ENCODE peak calls at places on chromosomes 11 and 22, in eight cellular contexts. One of them, this sample, is unnamed.

GRCh38 chr11:15645201-15645600 is 530.5 kb downstream of the INSC start:
- DNase-seq in stimulated activated CD8-positive, alpha-beta memory T cell treated with anti-CD3 and anti-CD28 coated beads, Interleukin-7, amount 100 ng/mL, for 24 hours: no peak
- DNase-seq in iPS-NIHi11: no peak
- DNase-seq in tibial artery: no peak
- DNase-seq in RCC 7860: no peak
- DNase-seq in hypothalamus: no peak
- DNase-seq in activated T-helper 1 cell treated with Interleukin-2 at 50 U/mL for 16 hours: no peak
- DNase-seq in ureter: no peak
- DNase-seq in this sample: no peak

GRCh38 chr11:119712006-119712405 is 17.0 kb downstream of the NECTIN1 start:
- DNase-seq in stimulated activated CD8-positive, alpha-beta memory T cell treated with anti-CD3 and anti-CD28 coated beads, Interleukin-7, amount 100 ng/mL, for 24 hours: no peak
- DNase-seq in iPS-NIHi11: no peak
- DNase-seq in tibial artery: no peak
- DNase-seq in RCC 7860: no peak
- DNase-seq in hypothalamus: no peak
- DNase-seq in activated T-helper 1 cell treated with Interleukin-2 at 50 U/mL for 16 hours: no peak
- DNase-seq in ureter: no peak
- DNase-seq in this sample: no peak

GRCh38 chr22:36439481-36440271 is 41.8 kb downstream of the TXN2 start:
- DNase-seq in stimulated activated CD8-positive, alpha-beta memory T cell treated with anti-CD3 and anti-CD28 coated beads, Interleukin-7, amount 100 ng/mL, for 24 hours: no peak
- DNase-seq in iPS-NIHi11: no peak
- DNase-seq in tibial artery: no peak
- DNase-seq in RCC 7860: peak
- DNase-seq in hypothalamus: no peak
- DNase-seq in activated T-helper 1 cell treated with Interleukin-2 at 50 U/mL for 16 hours: no peak
- DNase-seq in ureter: no peak
- DNase-seq in this sample: peak

GRCh38 chr11:133004369-133004768 is 527.9 kb downstream of the OPCML start:
- DNase-seq in stimulated activated CD8-positive, alpha-beta memory T cell treated with anti-CD3 and anti-CD28 coated beads, Interleukin-7, amount 100 ng/mL, for 24 hours: no peak
- DNase-seq in iPS-NIHi11: no peak
- DNase-seq in tibial artery: no peak
- DNase-seq in RCC 7860: no peak
- DNase-seq in hypothalamus: no peak
- DNase-seq in activated T-helper 1 cell treated with Interleukin-2 at 50 U/mL for 16 hours: no peak
- DNase-seq in ureter: no peak
- DNase-seq in this sample: no peak

GRCh38 chr11:128581908-128582307 is 5.5 kb downstream of the ETS1 start:
- DNase-seq in stimulated activated CD8-positive, alpha-beta memory T cell treated with anti-CD3 and anti-CD28 coated beads, Interleukin-7, amount 100 ng/mL, for 24 hours: no peak
- DNase-seq in iPS-NIHi11: no peak
- DNase-seq in tibial artery: no peak
- DNase-seq in RCC 7860: no peak
- DNase-seq in hypothalamus: no peak
- DNase-seq in activated T-helper 1 cell treated with Interleukin-2 at 50 U/mL for 16 hours: no peak
- DNase-seq in ureter: no peak
- DNase-seq in this sample: no peak

GRCh38 chr22:48234011-48234410 is 1471.6 kb downstream of the TBC1D22A start:
- DNase-seq in stimulated activated CD8-positive, alpha-beta memory T cell treated with anti-CD3 and anti-CD28 coated beads, Interleukin-7, amount 100 ng/mL, for 24 hours: no peak
- DNase-seq in iPS-NIHi11: no peak
- DNase-seq in tibial artery: no peak
- DNase-seq in RCC 7860: no peak
- DNase-seq in hypothalamus: no peak
- DNase-seq in activated T-helper 1 cell treated with Interleukin-2 at 50 U/mL for 16 hours: no peak
- DNase-seq in ureter: peak
- DNase-seq in this sample: peak

GRCh38 chr22:24325105-24325757 is 54.6 kb downstream of the SPECC1L start:
- DNase-seq in stimulated activated CD8-positive, alpha-beta memory T cell treated with anti-CD3 and anti-CD28 coated beads, Interleukin-7, amount 100 ng/mL, for 24 hours: no peak
- DNase-seq in iPS-NIHi11: peak
- DNase-seq in tibial artery: no peak
- DNase-seq in RCC 7860: peak
- DNase-seq in hypothalamus: no peak
- DNase-seq in activated T-helper 1 cell treated with Interleukin-2 at 50 U/mL for 16 hours: no peak
- DNase-seq in ureter: no peak
- DNase-seq in this sample: no peak

GRCh38 chr22:19059481-19060278 is 62.5 kb downstream of the DGCR2 start:
- DNase-seq in stimulated activated CD8-positive, alpha-beta memory T cell treated with anti-CD3 and anti-CD28 coated beads, Interleukin-7, amount 100 ng/mL, for 24 hours: no peak
- DNase-seq in iPS-NIHi11: no peak
- DNase-seq in tibial artery: no peak
- DNase-seq in RCC 7860: no peak
- DNase-seq in hypothalamus: no peak
- DNase-seq in activated T-helper 1 cell treated with Interleukin-2 at 50 U/mL for 16 hours: no peak
- DNase-seq in ureter: peak
- DNase-seq in this sample: peak

GRCh38 chr11:22337571-22338464 is at the start of gene SLC17A6:
- DNase-seq in stimulated activated CD8-positive, alpha-beta memory T cell treated with anti-CD3 and anti-CD28 coated beads, Interleukin-7, amount 100 ng/mL, for 24 hours: no peak
- DNase-seq in iPS-NIHi11: peak
- DNase-seq in tibial artery: no peak
- DNase-seq in RCC 7860: no peak
- DNase-seq in hypothalamus: no peak
- DNase-seq in activated T-helper 1 cell treated with Interleukin-2 at 50 U/mL for 16 hours: no peak
- DNase-seq in ureter: no peak
- DNase-seq in this sample: no peak

This sample was measured in osteocyte.